ENCODE peak calls at places on chromosomes 3 and 15, in six cellular contexts. F, X, S, T, Z and H are unnamed samples.

GRCh38 chr3:30502742-30503073 is 103.7 kb upstream of the TGFBR2 start:
- DNase-seq in F (no peak), X (no peak), S (no peak), T (no peak), Z (no peak), H (no peak)

GRCh38 chr15:84949845-84950569 is 31.6 kb upstream of the PDE8A start:
- DNase-seq in F (no peak), X (peak), S (no peak), T (no peak), Z (no peak), H (no peak)

GRCh38 chr3:184539801-184540440 is 21.7 kb upstream of the EPHB3 start:
- DNase-seq in F (no peak), X (peak), S (no peak), T (no peak), Z (no peak), H (no peak)

GRCh38 chr15:51796777-51797474 is 32.5 kb upstream of the TMOD3 start:
- DNase-seq in F (no peak), X (no peak), S (no peak), T (peak), Z (no peak), H (no peak)

GRCh38 chr3:137121704-137122314 is 164.0 kb downstream of the IL20RB start:
- DNase-seq in F (no peak), X (no peak), S (peak), T (no peak), Z (no peak), H (no peak)

GRCh38 chr3:25362118-25362517 is 65.9 kb upstream of the RARB start:
- DNase-seq in F (no peak), X (no peak), S (no peak), T (no peak), Z (no peak), H (no peak)

GRCh38 chr15:73127302-73127936 is 75.2 kb downstream of the NEO1 start:
- DNase-seq in F (no peak), X (no peak), S (no peak), T (peak), Z (no peak), H (no peak)

GRCh38 chr3:193984378-193984777 is 151.6 kb upstream of the HES1 start:
- DNase-seq in F (no peak), X (no peak), S (no peak), T (no peak), Z (no peak), H (no peak)

GRCh38 chr3:55486101-55486856 is 827 bp downstream of the WNT5A start:
- DNase-seq in F (peak), X (peak), S (peak), T (no peak), Z (peak), H (peak)

GRCh38 chr3:120144267-120144666 is 50.0 kb upstream of the GSK3B start:
- DNase-seq in F (no peak), X (no peak), S (no peak), T (no peak), Z (no peak), H (peak)

GRCh38 chr3:193040836-193041672 is 123.4 kb upstream of the MB21D2 start:
- DNase-seq in F (no peak), X (no peak), S (no peak), T (peak), Z (no peak), H (no peak)

GRCh38 chr3:148902173-148902791 is 37.2 kb downstream of the CPA3 start:
- DNase-seq in F (no peak), X (no peak), S (no peak), T (no peak), Z (no peak), H (no peak)

GRCh38 chr3:164458986-164459385 is 619.3 kb downstream of the SI start:
- DNase-seq in F (no peak), X (no peak), S (no peak), T (no peak), Z (no peak), H (no peak)

GRCh38 chr15:49145651-49146609 is 9.5 kb downstream of the COPS2 start:
- DNase-seq in F (no peak), X (no peak), S (no peak), T (peak), Z (no peak), H (no peak)

GRCh38 chr3:15430624-15431023 is 3.2 kb downstream of the EAF1 start:
- DNase-seq in F (no peak), X (no peak), S (no peak), T (no peak), Z (no peak), H (no peak)

GRCh38 chr15:73631915-73632669 is 1.1 kb downstream of the NPTN start:
- DNase-seq in F (no peak), X (peak), S (peak), T (peak), Z (no peak), H (no peak)

GRCh38 chr15:86555939-86556725 is 476.5 kb downstream of the AGBL1 start:
- DNase-seq in F (no peak), X (no peak), S (no peak), T (no peak), Z (no peak), H (no peak)

GRCh38 chr3:153977148-153977547 is 144.0 kb upstream of the ARHGEF26 start:
- DNase-seq in F (no peak), X (peak), S (no peak), T (no peak), Z (peak), H (no peak)

GRCh38 chr3:183699238-183699947 is 1.8 kb downstream of the YEATS2 start:
- DNase-seq in F (no peak), X (no peak), S (peak), T (no peak), Z (no peak), H (no peak)

GRCh38 chr15:79084308-79084968 is 6.1 kb downstream of the RASGRF1 start:
- DNase-seq in F (no peak), X (no peak), S (no peak), T (no peak), Z (no peak), H (no peak)

DNA sequence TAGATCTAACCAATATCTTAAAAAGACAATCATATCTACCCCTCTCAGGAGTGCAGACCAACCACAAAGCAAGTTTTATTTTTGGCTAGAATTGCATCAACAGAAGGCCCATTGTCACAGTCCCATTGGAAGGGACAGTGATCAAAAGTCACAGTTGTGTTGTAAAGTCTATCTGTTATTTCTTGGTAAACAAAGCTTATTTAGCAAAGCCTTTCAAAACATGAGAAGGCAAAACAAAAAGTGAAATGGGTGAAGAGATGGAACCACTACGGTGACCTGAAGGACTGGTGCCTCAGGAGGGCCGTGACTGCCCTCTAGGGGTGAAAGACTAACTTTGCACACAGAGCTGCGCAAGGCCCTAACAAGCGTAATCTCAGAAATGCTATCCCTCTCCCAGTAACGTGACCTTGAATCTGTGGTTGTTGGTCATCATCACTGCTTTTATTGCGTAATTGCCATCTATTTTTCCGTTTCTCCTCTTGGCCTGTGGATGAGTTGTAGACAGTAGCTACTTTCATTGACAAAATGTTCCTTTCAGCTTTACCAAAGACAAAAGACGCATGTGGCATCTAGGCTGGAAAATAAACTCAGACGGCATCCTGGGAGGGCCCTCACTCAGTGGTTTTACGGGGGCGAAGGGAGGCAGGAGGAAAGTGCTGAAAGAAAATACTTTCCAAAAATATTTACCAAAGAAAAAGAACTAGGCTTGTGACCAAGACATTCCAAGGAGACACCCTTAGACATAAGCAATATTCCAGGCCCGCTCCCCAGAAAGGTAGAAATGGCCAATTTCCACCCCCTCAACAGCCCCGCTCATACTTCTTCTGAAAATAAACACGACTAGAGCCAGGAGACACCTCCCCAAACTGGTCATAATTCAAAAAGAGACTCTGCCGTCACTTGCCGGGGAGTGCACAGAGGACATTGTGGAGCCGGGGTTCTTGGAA is 79.4 kb downstream of the FRMD4B start:
- DNase-seq in F (no peak), X (peak), S (peak), T (peak), Z (peak), H (peak)
- TF ChIP-seq EP300 in F (peak), X (no peak), S (no peak), T (no peak), Z (no peak), H (no peak)

DNA sequence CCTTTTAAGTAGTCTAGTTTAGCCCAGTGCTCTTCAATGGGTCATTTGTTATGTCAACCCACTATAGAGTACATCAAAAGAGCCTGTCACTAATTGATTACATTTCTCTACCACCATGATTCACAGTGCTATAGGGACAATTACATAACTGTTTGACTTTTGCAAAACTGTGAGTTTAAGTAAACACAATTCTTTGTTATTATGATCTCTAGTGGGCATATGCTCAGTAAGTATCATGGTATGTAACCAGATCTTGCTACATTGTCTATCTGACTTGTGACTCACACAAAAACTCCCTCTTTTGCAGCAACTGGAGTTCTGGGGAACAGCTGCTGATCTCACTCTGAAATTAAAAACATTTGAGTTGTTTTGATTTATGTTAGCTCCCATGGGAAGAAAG is 470.6 kb downstream of the ROBO1 start:
- DNase-seq in F (no peak), X (no peak), S (no peak), T (no peak), Z (no peak), H (no peak)
- TF ChIP-seq EP300 in F (no peak), X (no peak), S (no peak), T (no peak), Z (no peak), H (no peak)

GRCh38 chr3:100120022-100120421 is 5.7 kb upstream of the FILIP1L start:
- DNase-seq in F (no peak), X (no peak), S (no peak), T (no peak), Z (no peak), H (no peak)
- TF ChIP-seq EP300 in F (no peak), X (no peak), S (no peak), T (no peak), Z (no peak), H (no peak)

DNA sequence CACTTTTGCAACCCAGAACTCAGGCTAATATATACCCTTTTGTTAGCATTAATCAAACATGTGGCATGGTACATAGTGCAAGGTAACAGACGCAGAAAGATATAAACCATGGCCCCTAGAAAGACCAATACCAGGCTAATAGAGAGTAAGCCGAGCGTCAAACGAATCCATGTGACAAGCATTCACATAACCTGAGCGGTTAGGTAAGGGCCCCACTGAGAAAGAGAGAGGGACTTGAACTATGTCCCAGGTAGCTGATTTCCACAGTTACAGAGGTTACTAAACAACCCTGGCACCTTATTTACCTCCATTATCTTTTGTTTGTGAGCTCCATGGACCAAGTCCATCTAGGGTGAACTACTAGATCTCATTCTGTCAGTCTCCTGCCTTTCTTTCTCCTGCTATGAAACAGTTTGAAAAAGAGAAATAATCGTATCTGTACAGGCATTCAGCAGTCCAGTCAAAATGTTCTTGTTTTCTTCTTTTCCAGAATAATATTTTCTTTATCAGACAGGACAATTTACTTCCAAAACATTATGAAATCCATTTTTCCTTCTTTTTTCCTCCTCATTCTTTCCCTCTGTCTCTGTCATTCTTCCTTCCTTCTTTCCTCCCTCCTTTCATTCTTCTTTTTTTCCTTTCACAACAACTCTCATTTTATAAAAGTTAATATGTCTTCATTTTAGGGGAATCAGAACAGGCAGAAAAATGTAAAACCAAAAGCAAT is 30.5 kb upstream of the TNFSF10 start:
- DNase-seq in F (no peak), X (no peak), S (no peak), T (no peak), Z (no peak), H (no peak)
- TF ChIP-seq EP300 in F (no peak), X (no peak), S (no peak), T (no peak), Z (no peak), H (no peak)

GRCh38 chr15:95839367-95839782 is 491.1 kb upstream of the NR2F2 start:
- DNase-seq in F (no peak), X (no peak), S (no peak), T (no peak), Z (no peak), H (no peak)

GRCh38 chr15:95842576-95842975 is 487.9 kb upstream of the NR2F2 start:
- DNase-seq in F (no peak), X (no peak), S (no peak), T (no peak), Z (no peak), H (no peak)

GRCh38 chr15:95837605-95838004 is 492.9 kb upstream of the NR2F2 start:
- DNase-seq in F (no peak), X (no peak), S (no peak), T (no peak), Z (no peak), H (no peak)

GRCh38 chr15:95843241-95843851 is 487.2 kb upstream of the NR2F2 start:
- DNase-seq in F (no peak), X (no peak), S (no peak), T (no peak), Z (no peak), H (no peak)

GRCh38 chr15:95840004-95840403 is 490.5 kb upstream of the NR2F2 start:
- DNase-seq in F (no peak), X (peak), S (no peak), T (no peak), Z (peak), H (no peak)
- TF ChIP-seq EP300 in F (no peak), X (no peak), S (no peak), T (no peak), Z (no peak), H (no peak)